ENCODE peak calls at places on chromosomes 11 and 22, in ten cellular contexts. U, P, J, W, V, R, S, F, I and D are unnamed samples.
A peak's percentile ranks its signal among the peaks of the same experiment; 100 is the strongest.

GRCh38 chr11:14541180-14541579 is 21.0 kb upstream of the PSMA1 start:
- DNase-seq in U (no peak), P (no peak), J (no peak), W (peak; percentile 76), V (peak; percentile 24), R (no peak), S (no peak), F (no peak), I (no peak), D (no peak)

GRCh38 chr11:8259316-8259995 is 4.2 kb downstream of the LMO1 start:
- DNase-seq in U (no peak), P (no peak), J (no peak), W (no peak), V (no peak), R (no peak), S (no peak), F (no peak), I (no peak), D (no peak)

GRCh38 chr22:46604306-46604690 is 15.9 kb upstream of the GRAMD4 start:
- DNase-seq in U (no peak), P (no peak), J (peak; percentile 73), W (peak; percentile 24), V (no peak), R (no peak), S (no peak), F (no peak), I (no peak), D (no peak)

GRCh38 chr22:36301384-36301828 is 48.5 kb downstream of the APOL1 start:
- DNase-seq in U (no peak), P (peak; percentile 70), J (peak; percentile 84), W (peak; percentile 71), V (peak; percentile 60), R (peak; percentile 56), S (peak; percentile 83), F (peak; percentile 77), I (no peak), D (peak; percentile 78)

GRCh38 chr11:26777276-26777939 is 55.5 kb upstream of the SLC5A12 start:
- DNase-seq in U (no peak), P (no peak), J (no peak), W (peak; percentile 24), V (peak; percentile 36), R (peak; percentile 37), S (no peak), F (no peak), I (no peak), D (no peak)

GRCh38 chr22:35918466-35918865 is 110.2 kb downstream of the RBFOX2 start:
- DNase-seq in U (no peak), P (no peak), J (no peak), W (peak; percentile 49), V (peak; percentile 28), R (no peak), S (no peak), F (no peak), I (no peak), D (no peak)

GRCh38 chr22:33162196-33162595 is 104.0 kb upstream of the SYN3 start:
- DNase-seq in U (no peak), P (no peak), J (no peak), W (no peak), V (no peak), R (no peak), S (no peak), F (no peak), I (no peak), D (no peak)

GRCh38 chr11:73680687-73681086 is 34.3 kb downstream of the PLEKHB1 start:
- DNase-seq in U (no peak), P (no peak), J (no peak), W (no peak), V (no peak), R (no peak), S (no peak), F (peak; percentile 19), I (no peak), D (no peak)

GRCh38 chr11:71239581-71239980 is 12.8 kb downstream of the SHANK2 start:
- DNase-seq in U (no peak), P (no peak), J (no peak), W (no peak), V (no peak), R (no peak), S (no peak), F (no peak), I (no peak), D (no peak)

GRCh38 chr22:46336119-46337078 is 885 bp downstream of the TRMU start:
- DNase-seq in U (no peak), P (no peak), J (peak; percentile 23), W (peak; percentile 16), V (no peak), R (peak; percentile 2), S (no peak), F (no peak), I (no peak), D (peak; percentile 25)

GRCh38 chr11:76139317-76139716 is 67.0 kb downstream of the WNT11 start:
- DNase-seq in U (no peak), P (no peak), J (no peak), W (no peak), V (no peak), R (no peak), S (no peak), F (no peak), I (no peak), D (no peak)